ENCODE peak calls at places on chromosome 3, in nine cellular contexts. D, J, R, B, O, Q, L, W and S are unnamed samples.

GRCh38 chr3:71010731-71011455 is 572.6 kb downstream of the FOXP1 start:
- DNase-seq in D (no peak), J (no peak), R (no peak), B (no peak), O (no peak), Q (no peak), L (no peak), W (no peak), S (no peak)

GRCh38 chr3:141414800-141415462 is 46.6 kb downstream of the ZBTB38 start:
- DNase-seq in D (no peak), J (no peak), R (no peak), B (no peak), O (no peak), Q (peak; percentile 85), L (peak; percentile 50), W (peak; percentile 41), S (peak; percentile 38)

GRCh38 chr3:5220667-5221431 is 33.3 kb downstream of the EDEM1 start:
- DNase-seq in D (no peak), J (no peak), R (no peak), B (no peak), O (no peak), Q (no peak), L (no peak), W (no peak), S (no peak)

GRCh38 chr3:171058058-171058457 is 31.5 kb upstream of the SLC2A2 start:
- DNase-seq in D (no peak), J (peak; percentile 32), R (peak; percentile 68), B (no peak), O (no peak), Q (peak; percentile 77), L (peak; percentile 51), W (peak; percentile 14), S (peak; percentile 80)

GRCh38 chr3:114809668-114810413 is 337.2 kb downstream of the ZBTB20 start:
- DNase-seq in D (no peak), J (no peak), R (peak; percentile 11), B (peak; percentile 51), O (no peak), Q (peak; percentile 3), L (peak; percentile 74), W (no peak), S (no peak)

GRCh38 chr3:170425491-170426239 is 7.0 kb downstream of the CLDN11 start:
- DNase-seq in D (no peak), J (no peak), R (no peak), B (no peak), O (no peak), Q (no peak), L (no peak), W (no peak), S (no peak)

GRCh38 chr3:38141952-38142273 is 3.5 kb downstream of the MYD88 start:
- DNase-seq in D (no peak), J (no peak), R (no peak), B (no peak), O (no peak), Q (no peak), L (no peak), W (peak; percentile 95), S (no peak)

GRCh38 chr3:6229778-6230410 is 631.0 kb upstream of the GRM7 start:
- DNase-seq in D (no peak), J (no peak), R (no peak), B (no peak), O (no peak), Q (no peak), L (no peak), W (no peak), S (no peak)

GRCh38 chr3:42353632-42354031 is 56.8 kb downstream of the LYZL4 start:
- DNase-seq in D (no peak), J (no peak), R (no peak), B (no peak), O (no peak), Q (no peak), L (no peak), W (no peak), S (no peak)

GRCh38 chr3:19934098-19934566 is at the start of gene EFHB:
- DNase-seq in D (peak; percentile 49), J (no peak), R (peak; percentile 31), B (peak; percentile 32), O (no peak), Q (peak; percentile 16), L (peak; percentile 11), W (peak; percentile 25), S (peak; percentile 21)

GRCh38 chr3:55634345-55634744 is 147.2 kb upstream of the WNT5A start:
- DNase-seq in D (no peak), J (no peak), R (no peak), B (no peak), O (no peak), Q (no peak), L (no peak), W (no peak), S (no peak)

GRCh38 chr3:182730675-182731042 is 62.6 kb upstream of the ATP11B start:
- DNase-seq in D (no peak), J (no peak), R (no peak), B (no peak), O (no peak), Q (no peak), L (no peak), W (no peak), S (no peak)

GRCh38 chr3:152909180-152909883 is 74.4 kb downstream of the P2RY1 start:
- DNase-seq in D (no peak), J (peak; percentile 10), R (peak; percentile 14), B (no peak), O (no peak), Q (peak; percentile 17), L (peak; percentile 42), W (peak; percentile 9), S (peak; percentile 25)

GRCh38 chr3:136818851-136819783 is at the start of gene SLC35G2:
- DNase-seq in D (peak; percentile 52), J (no peak), R (peak; percentile 92), B (peak; percentile 57), O (peak; percentile 75), Q (peak; percentile 89), L (peak; percentile 87), W (peak; percentile 49), S (peak; percentile 75)

GRCh38 chr3:52483577-52484495 is 11.3 kb upstream of the STAB1 start:
- DNase-seq in D (no peak), J (peak; percentile 71), R (peak; percentile 78), B (no peak), O (no peak), Q (peak; percentile 75), L (peak; percentile 84), W (no peak), S (peak; percentile 96)

DNA sequence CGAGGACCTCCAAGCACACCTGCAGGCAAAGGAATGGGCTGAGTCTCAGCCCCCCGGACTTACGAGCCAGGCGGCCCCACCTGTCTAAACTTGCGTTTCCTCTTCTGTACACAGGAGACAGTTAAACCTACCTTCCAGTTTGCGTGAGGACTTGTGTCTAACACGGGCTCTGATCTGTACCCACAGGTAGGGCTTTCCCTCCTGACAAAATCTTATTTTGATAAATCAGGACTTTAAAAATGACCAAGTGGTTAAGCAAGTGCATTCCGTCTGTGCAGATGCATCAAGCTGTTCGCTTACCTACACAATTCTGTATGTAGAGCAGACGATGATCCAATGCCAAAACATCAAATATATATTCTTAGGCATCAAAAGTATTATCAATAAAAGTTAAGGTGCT is 238.0 kb downstream of the XXYLT1 start:
- DNase-seq in D (peak; percentile 7), J (no peak), R (no peak), B (no peak), O (no peak), Q (no peak), L (no peak), W (no peak), S (no peak)
- TF ChIP-seq CTCF in D (no peak), J (no peak), R (no peak), B (no peak), O (no peak), Q (no peak), L (no peak), W (no peak), S (no peak)

DNA sequence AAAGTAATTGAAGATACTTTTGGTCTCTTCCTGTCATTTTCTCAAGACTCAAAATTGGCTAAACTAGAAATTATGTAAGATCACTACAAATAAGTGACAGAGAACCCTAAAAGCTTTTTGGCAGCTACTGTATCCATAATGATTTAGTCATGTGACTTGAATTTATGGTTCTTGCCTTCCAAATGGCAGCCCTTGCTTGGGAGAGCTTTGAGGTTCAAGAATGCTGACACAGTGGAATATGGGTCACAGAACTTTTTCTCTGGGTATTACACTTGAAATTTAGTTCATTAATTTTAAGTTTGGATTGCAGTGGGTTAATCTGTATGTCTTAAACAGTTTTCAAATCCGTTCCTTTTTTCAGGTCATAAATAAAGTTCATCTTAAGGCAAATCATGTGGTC is 14.0 kb downstream of the LMLN start:
- DNase-seq in D (no peak), J (no peak), R (no peak), B (no peak), O (no peak), Q (no peak), L (no peak), W (no peak), S (no peak)
- TF ChIP-seq CTCF in D (no peak), J (no peak), R (no peak), B (no peak), O (no peak), Q (no peak), L (no peak), W (no peak), S (no peak)

GRCh38 chr3:40120067-40120692 is 189.3 kb upstream of the EIF1B start:
- DNase-seq in D (no peak), J (no peak), R (no peak), B (no peak), O (no peak), Q (no peak), L (no peak), W (no peak), S (no peak)

GRCh38 chr3:40129510-40129909 is 180.0 kb upstream of the EIF1B start:
- DNase-seq in D (no peak), J (no peak), R (no peak), B (no peak), O (no peak), Q (no peak), L (no peak), W (no peak), S (no peak)

GRCh38 chr3:40128169-40128568 is 181.3 kb upstream of the EIF1B start:
- DNase-seq in D (no peak), J (no peak), R (no peak), B (no peak), O (no peak), Q (no peak), L (no peak), W (no peak), S (no peak)

GRCh38 chr3:40120816-40121215 is 188.7 kb upstream of the EIF1B start:
- DNase-seq in D (no peak), J (no peak), R (peak; percentile 88), B (no peak), O (no peak), Q (peak; percentile 69), L (no peak), W (peak; percentile 21), S (peak; percentile 65)

DNA sequence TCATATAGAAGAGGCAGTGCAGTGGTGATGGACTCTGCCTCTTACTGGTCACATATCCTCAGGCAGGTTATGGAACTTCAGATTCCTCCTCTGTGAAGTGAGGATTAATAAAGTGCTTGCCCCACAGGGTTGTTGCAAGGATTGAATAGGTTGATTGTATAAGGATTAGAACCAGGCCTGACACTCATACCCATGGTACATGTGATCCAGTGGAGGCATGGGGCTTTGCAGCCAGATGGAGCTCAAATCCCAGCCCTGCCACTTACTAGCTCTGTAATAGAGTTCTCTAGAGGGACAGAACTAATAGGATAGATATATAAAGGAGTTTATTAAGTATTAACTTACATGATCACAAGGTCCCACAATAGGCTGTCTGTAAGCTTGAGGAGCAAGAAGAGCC is 184.6 kb upstream of the EIF1B start:
- DNase-seq in D (no peak), J (no peak), R (no peak), B (no peak), O (no peak), Q (no peak), L (no peak), W (no peak), S (no peak)
- TF ChIP-seq CTCF in D (no peak), J (no peak), R (no peak), B (no peak), O (no peak), Q (no peak), L (no peak), W (no peak), S (no peak)

GRCh38 chr3:50370594-50370993 is 11.3 kb upstream of the TMEM115 start:
- DNase-seq in D (no peak), J (no peak), R (peak; percentile 36), B (no peak), O (no peak), Q (peak; percentile 20), L (peak; percentile 52), W (peak; percentile 55), S (no peak)
- TF ChIP-seq CTCF in D (no peak), J (no peak), R (peak; percentile 2), B (no peak), O (no peak), Q (no peak), L (no peak), W (peak; percentile 58), S (no peak)